ENCODE peak calls at places on chromosome 1, in seven cellular contexts. Q, W, E, C, K, T and B are unnamed samples.

GRCh38 chr1:66695121-66695520 is 57.1 kb upstream of the DYNLT5 start:
- DNase-seq in Q (no peak), W (no peak), E (no peak), C (no peak), K (no peak), T (no peak), B (no peak)

GRCh38 chr1:156870734-156871133 is 10.1 kb downstream of the NTRK1 start:
- DNase-seq in Q (peak), W (peak), E (no peak), C (peak), K (no peak), T (no peak), B (peak)

GRCh38 chr1:205440476-205441317 is 15.1 kb downstream of the BLACAT1 start:
- DNase-seq in Q (peak), W (peak), E (peak), C (peak), K (peak), T (peak), B (peak)

GRCh38 chr1:48061162-48062136 is 64.3 kb upstream of the TRABD2B start:
- DNase-seq in Q (peak), W (peak), E (peak), C (peak), K (no peak), T (peak), B (peak)

GRCh38 chr1:78092686-78093085 is 46.9 kb downstream of the GIPC2 start:
- DNase-seq in Q (peak), W (peak), E (no peak), C (no peak), K (no peak), T (no peak), B (no peak)

GRCh38 chr1:161440312-161440894 is 64.9 kb upstream of the FCGR2A start:
- DNase-seq in Q (peak), W (peak), E (peak), C (peak), K (peak), T (peak), B (peak)

GRCh38 chr1:151294748-151295462 is 12.8 kb downstream of the ZNF687 start:
- DNase-seq in Q (no peak), W (no peak), E (no peak), C (no peak), K (no peak), T (no peak), B (no peak)

GRCh38 chr1:89952021-89952995 is 42.6 kb upstream of the ZNF326 start:
- DNase-seq in Q (peak), W (no peak), E (no peak), C (peak), K (no peak), T (no peak), B (peak)

GRCh38 chr1:225746361-225747179 is 31.1 kb upstream of the SRP9 start:
- DNase-seq in Q (peak), W (peak), E (peak), C (peak), K (no peak), T (no peak), B (peak)

GRCh38 chr1:234602334-234603220 is 7.4 kb downstream of the IRF2BP2 start:
- DNase-seq in Q (peak), W (peak), E (no peak), C (peak), K (no peak), T (no peak), B (peak)

GRCh38 chr1:206503591-206504362 is 3.6 kb upstream of the RASSF5 start:
- DNase-seq in Q (peak), W (peak), E (no peak), C (peak), K (no peak), T (peak), B (peak)

GRCh38 chr1:223183268-223183862 is 40.3 kb upstream of the TLR5 start:
- DNase-seq in Q (no peak), W (peak), E (no peak), C (no peak), K (no peak), T (no peak), B (no peak)

GRCh38 chr1:244271909-244272308 is 179.8 kb downstream of the ADSS2 start:
- DNase-seq in Q (no peak), W (no peak), E (no peak), C (no peak), K (no peak), T (no peak), B (no peak)

GRCh38 chr1:147890177-147890790 is 12.3 kb upstream of the GJA8 start:
- DNase-seq in Q (peak), W (peak), E (peak), C (peak), K (peak), T (peak), B (peak)

GRCh38 chr1:211420845-211421454 is 71.0 kb downstream of the RD3 start:
- DNase-seq in Q (no peak), W (no peak), E (no peak), C (peak), K (no peak), T (no peak), B (no peak)

GRCh38 chr1:179953974-179954493 is 576 bp upstream of the CEP350 start:
- DNase-seq in Q (no peak), W (peak), E (no peak), C (peak), K (peak), T (peak), B (no peak)

GRCh38 chr1:3522564-3523270 is 68.3 kb downstream of the ARHGEF16 start:
- DNase-seq in Q (no peak), W (no peak), E (no peak), C (no peak), K (no peak), T (no peak), B (no peak)

GRCh38 chr1:17420361-17420760 is 19.1 kb downstream of the RCC2 start:
- DNase-seq in Q (no peak), W (no peak), E (no peak), C (no peak), K (no peak), T (no peak), B (no peak)

GRCh38 chr1:30627994-30628393 is 95.4 kb downstream of the MATN1 start:
- DNase-seq in Q (no peak), W (no peak), E (no peak), C (no peak), K (no peak), T (no peak), B (no peak)

GRCh38 chr1:201085902-201086735 is 26.1 kb downstream of the CACNA1S start:
- DNase-seq in Q (peak), W (peak), E (peak), C (peak), K (no peak), T (peak), B (peak)

GRCh38 chr1:186670279-186670964 is 9.8 kb downstream of the PTGS2 start:
- DNase-seq in Q (no peak), W (no peak), E (no peak), C (no peak), K (no peak), T (no peak), B (no peak)

GRCh38 chr1:201555593-201555945 is 16.6 kb downstream of the NAV1 start:
- DNase-seq in Q (no peak), W (no peak), E (no peak), C (no peak), K (no peak), T (no peak), B (no peak)

GRCh38 chr1:246681822-246682221 is 42.4 kb upstream of the SCCPDH start:
- DNase-seq in Q (no peak), W (no peak), E (peak), C (no peak), K (no peak), T (no peak), B (no peak)

GRCh38 chr1:81708239-81708638 is 92.5 kb upstream of the ADGRL2 start:
- DNase-seq in Q (no peak), W (no peak), E (no peak), C (no peak), K (no peak), T (no peak), B (no peak)